ENCODE peak calls at places on chromosomes 2 and 18, in seven cellular contexts. D is epithelial cell of esophagus, J is HCT116, Y is mesothelial cell of epicardium, L is Caco-2, I is heart left ventricle, S is B cell. B is an unnamed sample.

GRCh38 chr2:225637199-225637598 is 237.7 kb downstream of the NYAP2 start:
- DNase-seq in D (peak), J (no peak), Y (no peak), L (no peak), I (no peak), S (no peak), B (no peak)

GRCh38 chr2:212484563-212485080 is 54.0 kb downstream of the ERBB4 start:
- DNase-seq in D (no peak), J (no peak), Y (no peak), L (no peak), I (no peak), S (no peak), B (no peak)

GRCh38 chr2:11496311-11496710 is 30.4 kb upstream of the E2F6 start:
- DNase-seq in D (no peak), J (no peak), Y (no peak), L (no peak), I (no peak), S (no peak), B (no peak)

GRCh38 chr2:197073701-197074433 is 147.4 kb upstream of the PGAP1 start:
- DNase-seq in D (no peak), J (no peak), Y (no peak), L (no peak), I (peak), S (no peak), B (no peak)

GRCh38 chr18:57801379-57802165 is 1.5 kb downstream of the ATP8B1 start:
- DNase-seq in D (peak), J (no peak), Y (no peak), L (no peak), I (no peak), S (peak), B (no peak)

GRCh38 chr2:48728295-48728694 is 27.2 kb downstream of the LHCGR start:
- DNase-seq in D (no peak), J (no peak), Y (no peak), L (no peak), I (no peak), S (no peak), B (no peak)

GRCh38 chr2:46689993-46690392 is 210.6 kb downstream of the TMEM247 start:
- DNase-seq in D (no peak), J (no peak), Y (no peak), L (no peak), I (no peak), S (no peak), B (no peak)

GRCh38 chr2:85400951-85401805 is 9.0 kb downstream of the CAPG start:
- DNase-seq in D (no peak), J (no peak), Y (no peak), L (no peak), I (no peak), S (no peak), B (no peak)

GRCh38 chr18:3595282-3596273 is 145.6 kb downstream of the TGIF1 start:
- DNase-seq in D (peak), J (no peak), Y (no peak), L (no peak), I (no peak), S (no peak), B (peak)

GRCh38 chr2:111701266-111701665 is 182.7 kb downstream of the ANAPC1 start:
- DNase-seq in D (peak), J (no peak), Y (no peak), L (peak), I (no peak), S (no peak), B (peak)

GRCh38 chr2:72363406-72363805 is 215.7 kb upstream of the CYP26B1 start:
- DNase-seq in D (no peak), J (no peak), Y (no peak), L (no peak), I (no peak), S (no peak), B (no peak)

GRCh38 chr2:144834954-144835633 is 315.2 kb upstream of the ZEB2 start:
- DNase-seq in D (peak), J (no peak), Y (no peak), L (no peak), I (peak), S (no peak), B (peak)

GRCh38 chr2:235702186-235702585 is 208.3 kb downstream of the AGAP1 start:
- DNase-seq in D (no peak), J (no peak), Y (no peak), L (no peak), I (peak), S (no peak), B (no peak)

GRCh38 chr2:131413785-131414184 is 49.8 kb upstream of the RAB6D start:
- DNase-seq in D (no peak), J (no peak), Y (no peak), L (no peak), I (no peak), S (no peak), B (no peak)

GRCh38 chr2:152613235-152613634 is 104.0 kb downstream of the PRPF40A start:
- DNase-seq in D (no peak), J (no peak), Y (no peak), L (no peak), I (no peak), S (no peak), B (no peak)

GRCh38 chr2:231911381-231911780 is 14.8 kb downstream of the NPPC start:
- DNase-seq in D (no peak), J (no peak), Y (no peak), L (no peak), I (no peak), S (no peak), B (no peak)

GRCh38 chr2:206275274-206276160 is 1.1 kb downstream of the ZDBF2 start:
- DNase-seq in D (peak), J (no peak), Y (no peak), L (no peak), I (no peak), S (peak), B (peak)

GRCh38 chr2:67159929-67160328 is 237.2 kb upstream of the ETAA1 start:
- DNase-seq in D (peak), J (no peak), Y (no peak), L (no peak), I (no peak), S (no peak), B (no peak)

GRCh38 chr2:190664240-190664639 is 15.4 kb downstream of the NAB1 start:
- DNase-seq in D (peak), J (no peak), Y (no peak), L (no peak), I (no peak), S (no peak), B (no peak)

GRCh38 chr18:68574311-68574710 is 140.6 kb downstream of the TMX3 start:
- DNase-seq in D (no peak), J (no peak), Y (no peak), L (no peak), I (no peak), S (no peak), B (no peak)

GRCh38 chr2:187435078-187435477 is 13.0 kb downstream of the CALCRL start:
- DNase-seq in D (no peak), J (no peak), Y (no peak), L (no peak), I (no peak), S (no peak), B (no peak)

GRCh38 chr18:27954226-27954625 is 222.7 kb downstream of the CDH2 start:
- DNase-seq in D (peak), J (no peak), Y (no peak), L (no peak), I (no peak), S (no peak), B (peak)

GRCh38 chr2:239834143-239834542 is 191.0 kb downstream of the NDUFA10 start:
- DNase-seq in D (no peak), J (no peak), Y (no peak), L (no peak), I (no peak), S (no peak), B (no peak)

GRCh38 chr2:61853086-61853847 is 593 bp downstream of the FAM161A start:
- DNase-seq in D (peak), J (peak), Y (no peak), L (peak), I (no peak), S (peak), B (peak)
- TF ChIP-seq CTCF in D (no peak), J (peak), Y (no peak), L (no peak), I (no peak), S (no peak), B (no peak)

GRCh38 chr2:102806250-102806837 is 44.5 kb downstream of the TMEM182 start:
- DNase-seq in D (peak), J (peak), Y (no peak), L (peak), I (peak), S (peak), B (peak)
- TF ChIP-seq CTCF in D (peak), J (peak), Y (peak), L (peak), I (peak), S (peak), B (peak)

GRCh38 chr2:217757108-217757463 is 245.7 kb downstream of the TNS1 start:
- DNase-seq in D (no peak), J (no peak), Y (no peak), L (no peak), I (no peak), S (no peak), B (no peak)
- TF ChIP-seq CTCF in D (no peak), J (no peak), Y (no peak), L (no peak), I (no peak), S (no peak), B (no peak)

GRCh38 chr2:181904022-181904632 is 12.6 kb downstream of the ITPRID2 start:
- DNase-seq in D (peak), J (no peak), Y (no peak), L (no peak), I (no peak), S (peak), B (peak)
- TF ChIP-seq CTCF in D (peak), J (peak), Y (peak), L (peak), I (peak), S (peak), B (peak)